ENCODE peak calls at places on chromosomes 16 and 17, in five cellular contexts. One of them, this sample, is unnamed.

GRCh38 chr16:21626659-21627277 is 25.6 kb downstream of the IGSF6 start:
- DNase-seq in fibroblast of pulmonary artery: peak; percentile 79
- DNase-seq in mucosa of descending colon: no peak
- DNase-seq in dorsolateral prefrontal cortex: no peak
- DNase-seq in CD8-positive, alpha-beta T cell: no peak
- DNase-seq in this sample: no peak

GRCh38 chr17:59001158-59001814 is 105.4 kb downstream of the TRIM37 start:
- DNase-seq in dorsolateral prefrontal cortex: peak; percentile 34
- DNase-seq in mucosa of descending colon: no peak
- DNase-seq in fibroblast of pulmonary artery: peak; percentile 64
- DNase-seq in CD8-positive, alpha-beta T cell: peak; percentile 74
- DNase-seq in this sample: no peak

GRCh38 chr17:29210879-29211278 is 30.7 kb upstream of the MYO18A start:
- DNase-seq in fibroblast of pulmonary artery: no peak
- DNase-seq in CD8-positive, alpha-beta T cell: no peak
- DNase-seq in dorsolateral prefrontal cortex: no peak
- DNase-seq in mucosa of descending colon: no peak
- DNase-seq in this sample: no peak

GRCh38 chr17:30380106-30380420 is 1.3 kb downstream of the CPD start:
- DNase-seq in dorsolateral prefrontal cortex: no peak
- DNase-seq in mucosa of descending colon: no peak
- DNase-seq in fibroblast of pulmonary artery: peak; percentile 32
- DNase-seq in CD8-positive, alpha-beta T cell: no peak
- DNase-seq in this sample: no peak

GRCh38 chr16:72099377-72099818 is 5.8 kb downstream of the DHX38 start:
- DNase-seq in dorsolateral prefrontal cortex: peak; percentile 28
- DNase-seq in CD8-positive, alpha-beta T cell: no peak
- DNase-seq in fibroblast of pulmonary artery: peak; percentile 72
- DNase-seq in mucosa of descending colon: no peak
- DNase-seq in this sample: no peak

GRCh38 chr17:65504141-65504540 is 57.3 kb downstream of the AXIN2 start:
- DNase-seq in mucosa of descending colon: no peak
- DNase-seq in dorsolateral prefrontal cortex: no peak
- DNase-seq in CD8-positive, alpha-beta T cell: no peak
- DNase-seq in fibroblast of pulmonary artery: no peak
- DNase-seq in this sample: no peak

GRCh38 chr17:29622337-29623282 is at the start of gene CORO6:
- DNase-seq in mucosa of descending colon: peak; percentile 69
- DNase-seq in fibroblast of pulmonary artery: peak; percentile 48
- DNase-seq in CD8-positive, alpha-beta T cell: peak; percentile 79
- DNase-seq in dorsolateral prefrontal cortex: no peak
- DNase-seq in this sample: peak; percentile 80

GRCh38 chr16:87295259-87295658 is 21.9 kb downstream of the C16orf95 start:
- DNase-seq in mucosa of descending colon: no peak
- DNase-seq in fibroblast of pulmonary artery: no peak
- DNase-seq in dorsolateral prefrontal cortex: no peak
- DNase-seq in CD8-positive, alpha-beta T cell: no peak
- DNase-seq in this sample: no peak

GRCh38 chr16:2786061-2786825 is 1.1 kb downstream of the PRSS33 start:
- DNase-seq in dorsolateral prefrontal cortex: no peak
- DNase-seq in CD8-positive, alpha-beta T cell: no peak
- DNase-seq in mucosa of descending colon: peak; percentile 24
- DNase-seq in fibroblast of pulmonary artery: no peak
- DNase-seq in this sample: no peak

GRCh38 chr16:2784536-2785100 is 2.7 kb downstream of the PRSS33 start:
- DNase-seq in dorsolateral prefrontal cortex: no peak
- DNase-seq in mucosa of descending colon: no peak
- DNase-seq in CD8-positive, alpha-beta T cell: no peak
- DNase-seq in fibroblast of pulmonary artery: no peak
- DNase-seq in this sample: peak; percentile 62

GRCh38 chr16:2786826-2787151 is 571 bp downstream of the PRSS33 start:
- DNase-seq in dorsolateral prefrontal cortex: no peak
- DNase-seq in mucosa of descending colon: no peak
- DNase-seq in CD8-positive, alpha-beta T cell: no peak
- DNase-seq in fibroblast of pulmonary artery: no peak
- DNase-seq in this sample: no peak

GRCh38 chr16:2783581-2784375 is 3.6 kb downstream of the PRSS33 start:
- DNase-seq in CD8-positive, alpha-beta T cell: no peak
- DNase-seq in mucosa of descending colon: peak; percentile 21
- DNase-seq in dorsolateral prefrontal cortex: no peak
- DNase-seq in fibroblast of pulmonary artery: no peak
- DNase-seq in this sample: no peak

GRCh38 chr16:2785101-2785991 is 2.0 kb downstream of the PRSS33 start:
- DNase-seq in mucosa of descending colon: peak; percentile 60
- DNase-seq in fibroblast of pulmonary artery: no peak
- DNase-seq in CD8-positive, alpha-beta T cell: peak; percentile 72
- DNase-seq in dorsolateral prefrontal cortex: no peak
- DNase-seq in this sample: peak; percentile 59
- TF ChIP-seq CTCF in mucosa of descending colon: no peak
- TF ChIP-seq CTCF in fibroblast of pulmonary artery: no peak
- TF ChIP-seq CTCF in CD8-positive, alpha-beta T cell: peak; percentile 28
- TF ChIP-seq CTCF in dorsolateral prefrontal cortex: no peak
- TF ChIP-seq CTCF in this sample: no peak

DNA sequence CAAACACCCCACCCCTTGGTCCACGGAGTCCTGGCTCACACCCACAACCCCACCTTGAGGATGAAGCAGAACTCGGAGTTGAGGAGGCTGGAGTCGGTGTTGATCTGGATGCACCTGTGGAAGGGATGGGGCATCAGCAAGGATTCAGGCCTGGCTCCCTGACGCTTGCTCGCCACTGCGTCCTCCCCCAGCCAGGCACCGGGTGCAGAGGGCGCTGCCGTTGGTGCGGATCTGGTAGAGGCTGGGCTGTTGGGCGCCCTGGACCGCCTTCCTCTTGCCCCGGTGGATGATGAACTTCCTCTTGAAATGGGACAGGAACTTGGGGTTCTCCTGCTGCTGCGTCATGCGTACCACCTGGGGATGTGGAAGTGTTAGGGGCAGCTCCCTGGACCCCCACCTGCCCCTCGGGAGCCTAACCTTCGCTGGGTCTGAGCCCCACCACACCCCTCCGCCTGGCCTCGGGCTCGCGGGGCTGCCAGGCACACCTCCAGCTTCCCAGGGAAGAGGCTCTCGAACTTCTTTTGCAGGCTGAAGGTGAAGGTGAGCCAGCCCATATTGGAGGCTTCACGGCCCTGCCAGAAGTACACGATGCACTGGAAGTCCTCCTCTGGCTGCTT is 12.3 kb downstream of the FLII start:
- DNase-seq in CD8-positive, alpha-beta T cell: no peak
- DNase-seq in fibroblast of pulmonary artery: no peak
- DNase-seq in dorsolateral prefrontal cortex: no peak
- DNase-seq in mucosa of descending colon: no peak
- DNase-seq in this sample: no peak
- H3K4me3 ChIP-seq in CD8-positive, alpha-beta T cell: no peak overlapping the region
- H3K4me3 ChIP-seq in fibroblast of pulmonary artery: no peak overlapping the region
- H3K4me3 ChIP-seq in dorsolateral prefrontal cortex: no peak overlapping the region
- H3K4me3 ChIP-seq in mucosa of descending colon: no peak overlapping the region
- H3K4me3 ChIP-seq in this sample: no peak overlapping the region

GRCh38 chr16:11298143-11298900 is 17.2 kb upstream of the PRM1 start:
- DNase-seq in mucosa of descending colon: no peak
- DNase-seq in fibroblast of pulmonary artery: no peak
- DNase-seq in dorsolateral prefrontal cortex: no peak
- DNase-seq in CD8-positive, alpha-beta T cell: no peak
- DNase-seq in this sample: no peak

GRCh38 chr16:11296706-11297491 is 15.8 kb upstream of the PRM1 start:
- DNase-seq in mucosa of descending colon: no peak
- DNase-seq in fibroblast of pulmonary artery: no peak
- DNase-seq in dorsolateral prefrontal cortex: no peak
- DNase-seq in CD8-positive, alpha-beta T cell: no peak
- DNase-seq in this sample: no peak

GRCh38 chr16:11295672-11296071 is 14.5 kb upstream of the PRM1 start:
- DNase-seq in dorsolateral prefrontal cortex: no peak
- DNase-seq in fibroblast of pulmonary artery: no peak
- DNase-seq in mucosa of descending colon: no peak
- DNase-seq in CD8-positive, alpha-beta T cell: no peak
- DNase-seq in this sample: no peak

GRCh38 chr16:11296351-11296705 is 15.2 kb upstream of the PRM1 start:
- DNase-seq in dorsolateral prefrontal cortex: no peak
- DNase-seq in fibroblast of pulmonary artery: no peak
- DNase-seq in CD8-positive, alpha-beta T cell: no peak
- DNase-seq in mucosa of descending colon: no peak
- DNase-seq in this sample: no peak

GRCh38 chr16:11297492-11298142 is 16.5 kb upstream of the PRM1 start:
- DNase-seq in CD8-positive, alpha-beta T cell: peak; percentile 82
- DNase-seq in dorsolateral prefrontal cortex: peak; percentile 76
- DNase-seq in mucosa of descending colon: peak; percentile 75
- DNase-seq in fibroblast of pulmonary artery: peak; percentile 50
- DNase-seq in this sample: peak; percentile 88
- TF ChIP-seq CTCF in CD8-positive, alpha-beta T cell: no peak
- TF ChIP-seq CTCF in dorsolateral prefrontal cortex: peak; percentile 13
- TF ChIP-seq CTCF in mucosa of descending colon: no peak
- TF ChIP-seq CTCF in fibroblast of pulmonary artery: no peak
- TF ChIP-seq CTCF in this sample: no peak

GRCh38 chr17:81200695-81201580 is 21.8 kb downstream of the CEP131 start:
- DNase-seq in mucosa of descending colon: no peak
- DNase-seq in fibroblast of pulmonary artery: peak; percentile 81
- DNase-seq in CD8-positive, alpha-beta T cell: no peak
- DNase-seq in dorsolateral prefrontal cortex: peak; percentile 76
- DNase-seq in this sample: no peak
- H3K4me3 ChIP-seq in mucosa of descending colon: no peak overlapping the region
- H3K4me3 ChIP-seq in fibroblast of pulmonary artery: no peak overlapping the region
- H3K4me3 ChIP-seq in CD8-positive, alpha-beta T cell: no peak overlapping the region
- H3K4me3 ChIP-seq in dorsolateral prefrontal cortex: no peak overlapping the region
- H3K4me3 ChIP-seq in this sample: no peak overlapping the region

GRCh38 chr16:4323071-4323844 is 7.4 kb downstream of the GLIS2 start:
- DNase-seq in dorsolateral prefrontal cortex: peak; percentile 51
- DNase-seq in fibroblast of pulmonary artery: no peak
- DNase-seq in CD8-positive, alpha-beta T cell: no peak
- DNase-seq in mucosa of descending colon: no peak
- DNase-seq in this sample: no peak

GRCh38 chr16:4323845-4324478 is 8.1 kb downstream of the GLIS2 start:
- DNase-seq in dorsolateral prefrontal cortex: no peak
- DNase-seq in CD8-positive, alpha-beta T cell: no peak
- DNase-seq in mucosa of descending colon: no peak
- DNase-seq in fibroblast of pulmonary artery: peak; percentile 65
- DNase-seq in this sample: no peak

GRCh38 chr16:4320571-4321137 is 4.8 kb downstream of the GLIS2 start:
- DNase-seq in mucosa of descending colon: no peak
- DNase-seq in CD8-positive, alpha-beta T cell: no peak
- DNase-seq in dorsolateral prefrontal cortex: no peak
- DNase-seq in fibroblast of pulmonary artery: no peak
- DNase-seq in this sample: no peak

GRCh38 chr16:4321286-4322120 is 5.6 kb downstream of the GLIS2 start:
- DNase-seq in fibroblast of pulmonary artery: no peak
- DNase-seq in CD8-positive, alpha-beta T cell: no peak
- DNase-seq in mucosa of descending colon: no peak
- DNase-seq in dorsolateral prefrontal cortex: no peak
- DNase-seq in this sample: no peak

DNA sequence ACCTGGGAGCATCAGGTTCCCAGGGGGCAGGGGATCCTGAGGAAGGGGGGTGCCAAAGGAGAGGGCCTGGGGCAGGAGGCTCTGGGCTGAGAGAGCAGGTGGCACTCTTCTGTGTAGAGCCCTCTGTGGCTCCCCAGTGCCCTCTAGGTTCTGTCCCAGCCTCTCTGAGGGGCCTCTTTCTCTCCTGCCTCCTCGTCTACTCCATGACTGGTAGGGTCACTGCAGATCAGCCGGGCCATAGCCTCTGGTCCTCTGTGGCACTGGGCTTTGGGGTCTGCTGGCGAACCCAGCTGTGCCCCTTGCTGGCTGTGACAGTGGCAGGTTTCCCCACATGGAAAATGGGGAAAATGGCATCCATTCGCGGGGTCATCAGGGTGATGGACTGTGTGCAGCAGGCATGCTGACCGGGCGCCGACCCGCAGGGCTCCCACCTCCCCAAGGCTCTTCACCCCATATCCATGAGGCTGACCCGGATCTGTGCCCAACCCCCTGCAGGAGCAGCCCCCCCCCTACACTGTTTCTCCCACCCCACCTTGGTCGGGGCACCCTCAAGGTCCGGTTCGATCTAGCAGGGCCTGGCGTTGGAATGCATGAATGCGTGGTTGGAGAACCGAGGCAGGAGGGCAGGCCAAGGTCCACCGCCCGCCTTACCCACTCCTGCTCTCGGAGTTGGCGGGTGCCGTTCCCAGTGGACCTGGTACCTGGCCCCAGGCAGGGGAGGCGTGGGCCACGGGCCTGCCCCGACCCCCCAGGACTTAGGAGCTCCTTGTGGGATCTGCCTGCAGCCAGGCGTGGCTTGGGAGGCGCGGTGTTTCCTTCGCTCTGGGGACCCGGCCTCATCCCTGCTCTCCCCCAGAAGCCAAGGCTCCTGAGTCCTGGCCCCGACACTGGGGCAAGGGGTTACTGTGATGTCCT is 6.5 kb downstream of the GLIS2 start:
- DNase-seq in CD8-positive, alpha-beta T cell: no peak
- DNase-seq in mucosa of descending colon: no peak
- DNase-seq in fibroblast of pulmonary artery: no peak
- DNase-seq in dorsolateral prefrontal cortex: no peak
- DNase-seq in this sample: no peak
- TF ChIP-seq CTCF in CD8-positive, alpha-beta T cell: no peak
- TF ChIP-seq CTCF in mucosa of descending colon: no peak
- TF ChIP-seq CTCF in fibroblast of pulmonary artery: no peak
- TF ChIP-seq CTCF in dorsolateral prefrontal cortex: no peak
- TF ChIP-seq CTCF in this sample: no peak

GRCh38 chr17:76166168-76166567 is 25.1 kb upstream of the FOXJ1 start:
- DNase-seq in CD8-positive, alpha-beta T cell: peak; percentile 25
- DNase-seq in dorsolateral prefrontal cortex: peak; percentile 75
- DNase-seq in fibroblast of pulmonary artery: no peak
- DNase-seq in mucosa of descending colon: no peak
- DNase-seq in this sample: no peak
- H3K4me3 ChIP-seq in CD8-positive, alpha-beta T cell: no peak overlapping the region
- H3K4me3 ChIP-seq in dorsolateral prefrontal cortex: no peak overlapping the region
- H3K4me3 ChIP-seq in fibroblast of pulmonary artery: no peak overlapping the region
- H3K4me3 ChIP-seq in mucosa of descending colon: no peak overlapping the region
- H3K4me3 ChIP-seq in this sample: no peak overlapping the region

GRCh38 chr17:13017623-13018462 is at the start of gene ELAC2:
- DNase-seq in dorsolateral prefrontal cortex: peak; percentile 98
- DNase-seq in fibroblast of pulmonary artery: peak; percentile 99
- DNase-seq in mucosa of descending colon: peak; percentile 98
- DNase-seq in CD8-positive, alpha-beta T cell: peak; percentile 95
- DNase-seq in this sample: peak; percentile 99
- TF ChIP-seq CTCF in dorsolateral prefrontal cortex: peak; percentile 19
- TF ChIP-seq CTCF in fibroblast of pulmonary artery: no peak
- TF ChIP-seq CTCF in mucosa of descending colon: peak; percentile 10
- TF ChIP-seq CTCF in CD8-positive, alpha-beta T cell: no peak
- TF ChIP-seq CTCF in this sample: no peak

DNA sequence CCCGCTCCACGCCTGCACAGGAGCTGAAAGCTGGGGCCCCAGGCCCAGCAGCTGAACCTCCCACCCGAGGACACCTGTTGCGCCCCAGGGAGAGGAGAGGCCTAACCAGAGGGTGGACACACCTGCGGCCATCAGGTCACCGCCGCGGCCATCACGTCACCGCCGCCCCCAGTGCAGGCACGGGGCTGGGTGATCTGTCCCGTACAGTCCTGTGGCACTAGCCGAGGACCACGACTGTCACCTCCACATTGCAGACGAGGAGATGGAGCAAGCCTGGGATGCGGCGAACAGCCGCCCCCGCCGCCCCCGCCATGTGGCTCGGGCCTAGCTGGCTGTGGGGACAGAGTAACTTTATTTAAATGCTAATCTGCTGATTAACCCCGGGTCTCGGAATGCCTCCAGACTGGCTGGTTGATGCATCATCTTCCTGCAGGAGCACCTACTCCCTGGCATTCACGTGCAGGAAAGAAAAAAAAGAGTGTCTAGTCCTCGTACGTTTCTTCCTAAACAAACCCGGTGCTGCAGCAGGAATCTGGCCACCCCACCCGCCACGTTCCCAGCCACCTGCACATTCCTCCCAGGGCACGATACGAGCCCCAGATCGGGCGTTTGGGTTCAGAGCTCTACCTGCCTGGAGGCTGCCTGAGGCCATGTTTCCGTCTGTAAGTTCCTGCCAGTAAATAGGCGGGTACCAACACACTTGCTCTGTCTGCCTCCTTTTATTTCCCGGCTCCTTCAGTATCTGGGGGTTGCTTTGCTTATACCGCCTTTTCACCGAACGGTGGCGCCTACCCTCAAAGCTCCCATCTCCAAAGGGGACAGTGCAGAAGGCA is 29.9 kb downstream of the PIEZO1 start:
- DNase-seq in CD8-positive, alpha-beta T cell: no peak
- DNase-seq in fibroblast of pulmonary artery: peak; percentile 50
- DNase-seq in dorsolateral prefrontal cortex: peak; percentile 34
- DNase-seq in mucosa of descending colon: no peak
- DNase-seq in this sample: no peak
- H3K4me3 ChIP-seq in CD8-positive, alpha-beta T cell: no peak overlapping the region
- H3K4me3 ChIP-seq in fibroblast of pulmonary artery: no peak overlapping the region
- H3K4me3 ChIP-seq in dorsolateral prefrontal cortex: no peak overlapping the region
- H3K4me3 ChIP-seq in mucosa of descending colon: no peak overlapping the region
- H3K4me3 ChIP-seq in this sample: no peak overlapping the region